ENCODE peak calls at places on chromosomes 16 and 17, in nine cellular contexts. E is left ventricle myocardium inferior; C is A549; M is HFF-Myc; U is heart left ventricle; J is CD8-positive, alpha-beta T cell; Q is cardiac muscle cell; F is pancreas; L is choroid plexus epithelial cell. D is an unnamed sample.

GRCh38 chr17:74922172-74922571 is 883 bp downstream of the USH1G start:
- DNase-seq in E (no peak), Q (no peak), C (no peak), U (no peak), J (no peak), M (no peak), F (no peak), L (no peak), D (no peak)

GRCh38 chr16:54129810-54130209 is 156.8 kb downstream of the IRX3 start:
- DNase-seq in E (no peak), J (no peak), Q (no peak), F (no peak), M (no peak), U (no peak), L (no peak), C (no peak), D (no peak)

GRCh38 chr16:19294156-19294649 is 8.7 kb downstream of the CLEC19A start:
- DNase-seq in M (no peak), J (no peak), Q (no peak), E (peak), F (no peak), L (peak), U (peak), C (peak), D (no peak)

GRCh38 chr16:50448522-50448921 is 79.7 kb upstream of the BRD7 start:
- DNase-seq in E (no peak), F (no peak), L (no peak), U (no peak), M (no peak), Q (no peak), J (no peak), C (no peak), D (no peak)

GRCh38 chr16:73717266-73718057 is 579.2 kb upstream of the PSMD7 start:
- DNase-seq in M (no peak), L (no peak), Q (no peak), C (no peak), F (no peak), E (no peak), U (no peak), J (no peak), D (no peak)

GRCh38 chr16:85998178-85998867 is 99.4 kb downstream of the IRF8 start:
- DNase-seq in E (no peak), C (no peak), L (no peak), J (no peak), M (no peak), Q (no peak), U (no peak), F (no peak), D (no peak)

GRCh38 chr16:1152123-1152638 is 725 bp upstream of the CACNA1H start:
- DNase-seq in F (no peak), Q (peak), U (no peak), L (no peak), E (no peak), J (peak), C (no peak), M (no peak), D (no peak)

GRCh38 chr17:29603109-29603674 is 10.3 kb downstream of the ANKRD13B start:
- DNase-seq in C (no peak), E (peak), L (no peak), M (no peak), F (no peak), U (no peak), J (no peak), Q (no peak), D (no peak)

GRCh38 chr16:29318037-29318436 is 88.5 kb downstream of the NPIPB11 start:
- DNase-seq in M (no peak), C (peak), Q (no peak), J (no peak), U (no peak), L (peak), F (no peak), E (no peak), D (no peak)

GRCh38 chr17:73342549-73343167 is 30.9 kb upstream of the CDC42EP4 start:
- DNase-seq in F (no peak), J (no peak), L (peak), Q (no peak), M (no peak), U (no peak), E (no peak), C (peak), D (peak)

GRCh38 chr17:62067165-62068145 is 2.4 kb upstream of the MED13 start:
- DNase-seq in M (no peak), Q (no peak), L (no peak), U (no peak), C (no peak), J (no peak), F (no peak), E (no peak), D (no peak)

GRCh38 chr16:49019081-49019633 is 262.5 kb downstream of the CBLN1 start:
- DNase-seq in U (no peak), L (no peak), Q (peak), J (no peak), C (no peak), E (no peak), M (peak), F (no peak), D (no peak)

GRCh38 chr16:89143201-89143741 is 28.3 kb upstream of the CDH15 start:
- DNase-seq in E (no peak), U (no peak), C (no peak), L (no peak), M (no peak), F (no peak), Q (no peak), J (no peak), D (no peak)

GRCh38 chr16:30738984-30739951 is 9.0 kb upstream of the PHKG2 start:
- DNase-seq in M (no peak), C (no peak), L (no peak), E (no peak), J (no peak), F (no peak), Q (no peak), U (no peak), D (no peak)

GRCh38 chr16:23640959-23641765 is at the start of the genes DCTN5 and PALB2:
- DNase-seq in C (peak), U (peak), L (peak), Q (peak), E (peak), M (peak), F (peak), J (peak), D (peak)

GRCh38 chr17:79997004-79997673 is 38.5 kb downstream of the TBC1D16 start:
- DNase-seq in U (no peak), F (no peak), E (no peak), L (peak), Q (no peak), J (peak), C (no peak), M (no peak), D (no peak)

GRCh38 chr17:56309897-56310296 is 156.6 kb downstream of the ANKFN1 start:
- DNase-seq in C (peak), F (no peak), L (no peak), U (no peak), M (no peak), E (no peak), Q (no peak), J (no peak), D (no peak)

GRCh38 chr16:55133654-55134053 is 190.3 kb upstream of the IRX6 start:
- DNase-seq in J (no peak), Q (no peak), F (peak), C (no peak), U (no peak), M (no peak), L (no peak), E (no peak), D (no peak)

GRCh38 chr16:89712476-89712805 is 8.3 kb downstream of the VPS9D1 start:
- DNase-seq in E (no peak), F (no peak), Q (no peak), M (no peak), L (peak), U (no peak), C (no peak), J (no peak), D (no peak)

GRCh38 chr17:45381001-45381400 is 51.7 kb downstream of the ARHGAP27 start:
- DNase-seq in E (no peak), L (no peak), U (no peak), M (no peak), C (no peak), F (no peak), Q (no peak), J (no peak), D (peak)

GRCh38 chr17:69921046-69921445 is 154.0 kb upstream of the KCNJ16 start:
- DNase-seq in Q (no peak), F (no peak), E (no peak), C (no peak), U (no peak), J (no peak), L (no peak), M (no peak), D (no peak)

GRCh38 chr17:69523252-69523861 is 108.9 kb downstream of the MAP2K6 start:
- DNase-seq in F (no peak), L (peak), U (peak), M (peak), J (no peak), Q (peak), E (no peak), C (peak), D (peak)

GRCh38 chr16:9650284-9650683 is 531.9 kb downstream of the GRIN2A start:
- DNase-seq in U (no peak), C (no peak), F (no peak), L (no peak), J (no peak), E (no peak), Q (peak), M (no peak), D (no peak)

GRCh38 chr16:2469399-2470233 is 1.5 kb upstream of the NTN3 start:
- DNase-seq in J (no peak), C (no peak), L (no peak), M (no peak), Q (no peak), U (no peak), E (no peak), F (no peak), D (no peak)

GRCh38 chr16:67594956-67595355 is 32.6 kb downstream of the CTCF start:
- DNase-seq in U (no peak), Q (no peak), J (no peak), F (no peak), M (no peak), L (peak), C (no peak), E (no peak), D (peak)

GRCh38 chr17:37608369-37609169 is 649 bp downstream of the SYNRG start:
- DNase-seq in F (no peak), U (no peak), L (peak), E (no peak), M (peak), J (no peak), Q (peak), C (peak), D (peak)

GRCh38 chr17:57975044-57975443 is 13.0 kb downstream of the VEZF1 start:
- DNase-seq in Q (no peak), M (no peak), L (peak), U (no peak), C (peak), J (no peak), F (no peak), E (no peak), D (peak)

GRCh38 chr17:58329808-58330543 is 1.4 kb upstream of the TSPOAP1 start:
- DNase-seq in L (no peak), E (no peak), J (no peak), M (no peak), C (no peak), U (no peak), F (no peak), Q (no peak), D (no peak)

GRCh38 chr16:11748404-11749254 is 6.0 kb upstream of the TXNDC11 start:
- DNase-seq in E (no peak), Q (no peak), J (no peak), F (no peak), L (no peak), M (no peak), C (no peak), U (no peak), D (no peak)

GRCh38 chr17:77836557-77837041 is 121.9 kb upstream of the TNRC6C start:
- DNase-seq in C (peak), L (peak), F (peak), Q (no peak), U (no peak), J (no peak), M (no peak), E (no peak), D (peak)

GRCh38 chr17:82943751-82944150 is 103.9 kb upstream of the ZNF750 start:
- DNase-seq in L (no peak), U (no peak), E (peak), Q (no peak), F (no peak), M (no peak), J (no peak), C (no peak), D (no peak)

GRCh38 chr17:38469875-38470274 is 41.6 kb downstream of the ARHGAP23 start:
- DNase-seq in M (no peak), J (no peak), L (peak), C (no peak), Q (no peak), E (no peak), U (no peak), F (no peak), D (peak)

GRCh38 chr17:2087597-2088211 is 32.8 kb downstream of the HIC1 start:
- DNase-seq in E (no peak), C (no peak), M (no peak), J (no peak), L (peak), F (no peak), Q (no peak), U (no peak), D (no peak)

GRCh38 chr17:57881143-57881542 is 31.3 kb upstream of the MRPS23 start:
- DNase-seq in J (no peak), L (peak), F (no peak), U (no peak), Q (no peak), C (no peak), E (no peak), M (no peak), D (no peak)

GRCh38 chr16:88298166-88298881 is 84.4 kb upstream of the ZNF469 start:
- DNase-seq in Q (no peak), L (peak), F (no peak), M (no peak), J (no peak), C (no peak), U (no peak), E (peak), D (peak)

GRCh38 chr16:66927012-66927436 is 1.7 kb upstream of the RRAD start:
- DNase-seq in F (no peak), Q (no peak), C (peak), E (peak), L (peak), U (peak), M (peak), J (no peak), D (peak)

GRCh38 chr17:3025421-3026124 is 37.8 kb downstream of the OR1D5 start:
- DNase-seq in C (no peak), E (no peak), U (no peak), L (no peak), J (no peak), M (no peak), F (no peak), Q (no peak), D (no peak)

DNA sequence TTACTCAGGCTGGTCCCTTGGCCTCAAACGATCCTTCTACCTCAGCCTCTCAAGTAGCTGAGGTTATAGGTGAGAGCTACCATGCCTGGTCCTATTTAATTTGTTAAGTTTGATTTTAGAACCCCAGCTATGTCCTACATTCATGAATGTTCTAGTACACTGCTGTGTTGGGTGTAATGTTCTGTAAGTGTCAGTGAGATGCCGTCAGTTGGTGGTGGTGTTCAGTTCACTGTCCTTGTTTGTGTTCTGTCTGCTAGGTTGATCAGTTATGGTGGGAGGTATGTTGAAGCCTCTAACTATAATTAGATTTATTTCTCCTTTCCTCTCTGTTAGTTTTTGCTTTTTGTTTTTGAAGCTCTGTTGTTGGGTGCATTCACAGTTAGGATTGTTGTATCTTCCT is 8.3 kb downstream of the IST1 start:
- DNase-seq in J (no peak), M (no peak), F (no peak), C (no peak), Q (no peak), E (no peak), L (no peak), U (no peak), D (no peak)
- TF ChIP-seq CTCF in J (no peak), M (no peak), F (no peak), C (no peak), Q (no peak), E (no peak), L (no peak), U (no peak), D (no peak)

DNA sequence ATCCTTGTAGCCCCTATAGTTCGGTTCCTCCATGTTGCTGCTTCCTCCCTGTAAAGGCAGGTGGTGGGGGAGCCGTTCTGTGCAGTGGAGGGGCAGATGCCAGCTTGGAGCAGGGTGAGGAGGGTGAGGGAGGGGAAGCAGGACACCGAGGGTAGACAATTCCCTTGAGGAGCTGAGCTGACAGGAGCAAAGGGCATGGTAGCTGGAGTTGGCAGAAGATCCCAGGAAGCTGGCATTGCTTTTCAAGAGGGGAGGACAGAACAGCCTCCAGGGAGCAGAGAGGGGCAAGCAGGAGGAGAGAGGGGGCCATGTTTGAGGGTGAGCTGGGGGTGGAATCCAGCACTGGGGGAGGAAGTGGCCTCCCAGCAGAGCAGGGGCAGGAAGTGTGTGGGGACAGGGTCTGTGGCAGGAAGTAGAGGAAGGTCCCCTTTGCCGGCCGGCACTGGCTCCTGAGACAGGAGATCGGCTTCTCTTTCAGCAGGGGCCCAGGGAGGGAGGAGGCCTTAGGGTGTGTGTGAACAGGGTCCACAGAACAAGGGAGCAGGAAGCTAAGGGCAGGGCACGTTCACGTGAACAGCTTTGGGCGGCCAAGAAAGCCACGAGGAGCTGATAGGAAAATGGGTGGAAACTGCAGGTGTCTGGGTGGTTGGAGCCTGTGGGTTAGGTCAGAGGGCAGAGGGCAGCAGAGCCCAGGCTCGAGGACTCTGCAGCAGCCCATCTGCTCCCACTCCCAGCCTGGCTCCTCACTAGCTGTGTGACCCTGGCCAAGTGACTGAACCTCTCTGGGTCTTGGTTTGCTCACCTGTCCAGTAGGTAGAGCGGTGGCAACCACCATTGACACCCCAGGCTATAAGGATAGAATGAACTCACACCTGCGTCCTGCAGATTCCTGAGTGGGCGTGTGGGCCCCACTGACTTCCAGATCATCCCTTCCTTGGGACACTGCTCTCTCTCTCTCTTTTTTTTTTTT is 17.5 kb upstream of the SPNS2 start:
- DNase-seq in U (no peak), J (peak), E (no peak), C (no peak), M (no peak), Q (no peak), L (no peak), F (no peak), D (no peak)
- H3K4me3 ChIP-seq in U (no peak), J (peak), E (no peak), C (no peak), M (no peak), Q (no peak), L (no peak), F (no peak), D (no peak)

GRCh38 chr16:57794849-57795430 is 7.4 kb downstream of the KIFC3 start:
- DNase-seq in C (no peak), J (no peak), F (no peak), Q (no peak), M (no peak), U (no peak), E (no peak), L (no peak), D (no peak)

GRCh38 chr16:57797216-57797525 is 5.1 kb downstream of the KIFC3 start:
- DNase-seq in M (no peak), E (no peak), L (no peak), F (no peak), Q (no peak), U (no peak), C (no peak), J (no peak), D (no peak)

GRCh38 chr16:57798267-57798810 is 4.0 kb downstream of the KIFC3 start:
- DNase-seq in C (no peak), J (no peak), U (no peak), F (no peak), Q (no peak), E (no peak), L (no peak), M (no peak), D (no peak)

GRCh38 chr16:57797526-57798266 is 4.6 kb downstream of the KIFC3 start:
- DNase-seq in J (no peak), U (no peak), Q (peak), L (no peak), E (no peak), F (peak), C (peak), M (no peak), D (peak)

DNA sequence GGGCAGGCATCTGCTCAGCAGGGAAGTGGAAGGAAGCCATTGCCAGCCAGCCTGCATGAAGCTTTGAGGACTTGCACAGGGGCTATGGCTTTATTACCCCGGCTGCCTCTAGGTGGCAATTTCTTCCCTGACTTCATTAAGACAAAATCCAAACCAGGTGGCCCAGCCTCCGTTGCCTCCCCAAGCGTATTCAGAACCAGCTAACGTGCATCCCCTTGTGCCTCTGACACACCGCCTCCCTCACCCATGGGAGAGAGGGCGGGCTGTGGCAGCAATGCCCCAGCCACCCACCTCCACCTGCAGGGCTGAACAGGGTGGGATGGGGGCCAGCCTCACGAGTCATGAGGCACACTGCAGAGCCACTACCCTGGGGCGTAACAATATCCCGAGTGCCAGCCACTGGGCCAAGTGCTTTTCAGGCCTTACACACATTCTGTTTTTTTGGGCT is 6.8 kb downstream of the KIFC3 start:
- DNase-seq in E (peak), M (no peak), C (peak), J (no peak), U (no peak), L (peak), Q (peak), F (peak), D (peak)
- TF ChIP-seq CTCF in E (peak), M (peak), C (peak), J (no peak), U (peak), L (peak), Q (peak), F (peak), D (peak)

GRCh38 chr17:39617446-39618251 is 9.1 kb upstream of the PPP1R1B start:
- DNase-seq in C (peak), J (peak), M (no peak), F (peak), U (peak), E (peak), L (no peak), Q (peak), D (peak)

GRCh38 chr17:39615434-39615833 is 7.7 kb upstream of the NEUROD2 start:
- DNase-seq in J (no peak), E (no peak), M (no peak), L (no peak), U (no peak), Q (no peak), F (no peak), C (no peak), D (no peak)

GRCh38 chr17:39618252-39618913 is 8.4 kb upstream of the PPP1R1B start:
- DNase-seq in J (no peak), E (no peak), Q (no peak), L (no peak), F (no peak), M (no peak), C (no peak), U (no peak), D (no peak)

GRCh38 chr17:39618956-39619785 is 7.6 kb upstream of the PPP1R1B start:
- DNase-seq in J (no peak), F (no peak), E (no peak), Q (no peak), M (no peak), U (no peak), C (no peak), L (no peak), D (no peak)

DNA sequence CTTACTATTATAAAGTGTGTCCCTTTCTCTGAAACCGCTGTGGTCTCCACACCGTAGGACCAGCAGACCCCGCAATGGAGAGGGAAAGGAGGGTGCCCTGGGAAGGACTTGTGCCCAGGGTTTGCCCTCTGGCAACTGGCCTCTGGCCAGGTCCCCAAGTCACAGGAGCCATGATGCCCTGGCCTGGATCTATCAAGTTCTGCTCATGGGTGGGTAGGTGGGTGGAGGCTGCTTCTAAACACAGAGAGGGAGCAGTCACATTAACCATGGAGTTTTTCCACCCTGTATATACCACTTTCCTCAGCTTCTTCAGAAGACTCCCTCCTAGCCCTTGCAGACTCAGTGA is 9.4 kb upstream of the NEUROD2 start:
- DNase-seq in E (no peak), M (no peak), F (no peak), U (no peak), C (no peak), Q (no peak), L (no peak), J (no peak), D (no peak)
- H3K4me3 ChIP-seq in E (peak), M (peak), F (no peak), U (peak), C (peak), Q (no peak), L (no peak), J (peak), D (no peak)

D was measured in epithelial cell of esophagus.